ENCODE peak calls at places on chromosomes 3 and 15, in six cellular contexts. H, U, G, E, N and P are unnamed samples.

GRCh38 chr15:57881361-57881760 is 174.8 kb downstream of the POLR2M start:
- DNase-seq in H (no peak), U (no peak), G (no peak), E (no peak), N (no peak), P (no peak)

GRCh38 chr3:179719048-179719734 is 66.4 kb downstream of the USP13 start:
- DNase-seq in H (no peak), U (peak), G (no peak), E (no peak), N (no peak), P (no peak)

GRCh38 chr15:49490963-49491362 is 67.9 kb downstream of the FGF7 start:
- DNase-seq in H (peak), U (no peak), G (no peak), E (no peak), N (no peak), P (no peak)

GRCh38 chr3:13713396-13713795 is 164.5 kb downstream of the FBLN2 start:
- DNase-seq in H (no peak), U (no peak), G (no peak), E (no peak), N (no peak), P (no peak)

GRCh38 chr3:49602049-49602554 is 47.8 kb downstream of the BSN start:
- DNase-seq in H (no peak), U (no peak), G (no peak), E (no peak), N (no peak), P (peak)

GRCh38 chr3:42655980-42656679 is 2.6 kb downstream of the ZBTB47 start:
- DNase-seq in H (peak), U (peak), G (no peak), E (peak), N (no peak), P (no peak)

GRCh38 chr3:38722760-38723568 is 73.5 kb upstream of the SCN5A start:
- DNase-seq in H (peak), U (no peak), G (no peak), E (no peak), N (no peak), P (no peak)

GRCh38 chr3:73623996-73624362 is 762 bp downstream of the PDZRN3 start:
- DNase-seq in H (peak), U (peak), G (no peak), E (peak), N (peak), P (peak)

GRCh38 chr15:49507261-49507660 is 84.2 kb downstream of the FGF7 start:
- DNase-seq in H (peak), U (no peak), G (no peak), E (no peak), N (no peak), P (no peak)

GRCh38 chr3:125414671-125415070 is 39.5 kb upstream of the ZNF148 start:
- DNase-seq in H (no peak), U (no peak), G (no peak), E (no peak), N (no peak), P (no peak)

GRCh38 chr3:156543043-156543555 is 11.8 kb downstream of the SSR3 start:
- DNase-seq in H (no peak), U (no peak), G (no peak), E (no peak), N (no peak), P (no peak)

GRCh38 chr15:86830304-86830703 is 750.6 kb downstream of the AGBL1 start:
- DNase-seq in H (no peak), U (peak), G (no peak), E (peak), N (no peak), P (peak)

GRCh38 chr3:188542196-188542595 is 388.2 kb downstream of the LPP start:
- DNase-seq in H (no peak), U (no peak), G (no peak), E (no peak), N (no peak), P (no peak)

GRCh38 chr3:9280477-9281219 is 31.2 kb upstream of the SRGAP3 start:
- DNase-seq in H (no peak), U (peak), G (peak), E (no peak), N (no peak), P (no peak)

GRCh38 chr3:150035910-150036661 is 65.4 kb upstream of the PFN2 start:
- DNase-seq in H (no peak), U (no peak), G (no peak), E (peak), N (no peak), P (no peak)

GRCh38 chr3:31009881-31010280 is 115.4 kb upstream of the GADL1 start:
- DNase-seq in H (no peak), U (peak), G (peak), E (no peak), N (no peak), P (peak)

GRCh38 chr3:30628931-30629590 is 22.7 kb downstream of the TGFBR2 start:
- DNase-seq in H (no peak), U (peak), G (no peak), E (peak), N (no peak), P (no peak)

GRCh38 chr3:114411292-114411691 is 117.5 kb downstream of the TIGIT start:
- DNase-seq in H (peak), U (no peak), G (no peak), E (peak), N (no peak), P (no peak)

GRCh38 chr3:17741621-17742091 is 775 bp downstream of the TBC1D5 start:
- DNase-seq in H (no peak), U (peak), G (no peak), E (no peak), N (no peak), P (peak)

GRCh38 chr3:42979044-42979962 is at the start of gene GASK1A:
- DNase-seq in H (no peak), U (peak), G (peak), E (no peak), N (no peak), P (peak)

DNA sequence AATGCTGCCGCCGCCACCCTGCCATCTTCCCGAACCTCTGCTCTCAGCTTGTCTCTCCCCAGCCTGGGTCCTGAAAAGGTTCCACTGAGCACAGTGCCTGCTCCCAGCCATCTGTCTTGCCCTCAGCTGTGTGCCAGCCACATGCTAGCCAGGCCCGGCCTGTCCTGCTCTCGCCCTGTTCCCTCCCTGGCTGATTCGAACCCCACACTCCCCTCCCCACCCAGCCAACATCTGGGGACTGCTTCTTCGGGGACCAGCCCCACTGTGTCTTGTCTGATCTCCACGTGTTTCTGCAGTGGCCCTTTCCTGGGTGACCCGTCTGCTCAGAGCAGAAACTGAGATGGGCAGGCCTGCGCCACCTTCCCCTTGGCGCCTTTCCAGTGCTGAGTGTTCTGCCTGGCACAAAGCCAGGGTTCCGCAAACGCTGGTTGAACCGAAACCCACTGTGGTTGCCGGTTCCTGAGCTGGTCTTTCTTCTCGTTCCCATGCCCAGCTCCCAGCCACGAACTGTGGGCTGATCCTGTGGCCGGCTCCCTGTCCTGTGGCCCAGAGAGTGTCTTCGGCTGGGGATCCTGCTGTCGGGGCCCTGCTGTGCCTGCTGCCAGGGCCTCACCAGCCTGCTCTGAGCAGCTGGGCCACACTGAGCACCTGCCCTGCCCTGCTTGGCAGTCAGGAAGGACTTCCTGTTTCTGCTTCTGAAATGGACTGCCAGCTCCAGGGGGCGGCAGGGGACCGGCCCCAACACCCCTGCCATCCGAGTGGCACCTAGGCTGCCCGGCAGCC is 62.7 kb upstream of the KLF13 start:
- DNase-seq in H (no peak), U (no peak), G (no peak), E (no peak), N (no peak), P (peak)
- H3K4me3 ChIP-seq in H (no peak), U (no peak), G (no peak), E (no peak), N (no peak), P (no peak)

GRCh38 chr15:90268415-90268814 is 2.9 kb downstream of the NGRN start:
- DNase-seq in H (no peak), U (peak), G (no peak), E (peak), N (no peak), P (no peak)

GRCh38 chr15:90266485-90266884 is 1.0 kb downstream of the NGRN start:
- DNase-seq in H (peak), U (no peak), G (no peak), E (peak), N (no peak), P (peak)

GRCh38 chr15:90266061-90266431 is 574 bp downstream of the NGRN start:
- DNase-seq in H (peak), U (peak), G (no peak), E (no peak), N (no peak), P (peak)

GRCh38 chr15:90264649-90265048 is 823 bp upstream of the NGRN start:
- DNase-seq in H (no peak), U (no peak), G (no peak), E (no peak), N (no peak), P (no peak)

GRCh38 chr15:90265271-90266060 is at the start of gene NGRN:
- DNase-seq in H (peak), U (peak), G (peak), E (peak), N (peak), P (peak)
- H2BK120ac ChIP-seq in H (peak), U (no peak), G (no peak), E (peak), N (no peak), P (peak)

DNA sequence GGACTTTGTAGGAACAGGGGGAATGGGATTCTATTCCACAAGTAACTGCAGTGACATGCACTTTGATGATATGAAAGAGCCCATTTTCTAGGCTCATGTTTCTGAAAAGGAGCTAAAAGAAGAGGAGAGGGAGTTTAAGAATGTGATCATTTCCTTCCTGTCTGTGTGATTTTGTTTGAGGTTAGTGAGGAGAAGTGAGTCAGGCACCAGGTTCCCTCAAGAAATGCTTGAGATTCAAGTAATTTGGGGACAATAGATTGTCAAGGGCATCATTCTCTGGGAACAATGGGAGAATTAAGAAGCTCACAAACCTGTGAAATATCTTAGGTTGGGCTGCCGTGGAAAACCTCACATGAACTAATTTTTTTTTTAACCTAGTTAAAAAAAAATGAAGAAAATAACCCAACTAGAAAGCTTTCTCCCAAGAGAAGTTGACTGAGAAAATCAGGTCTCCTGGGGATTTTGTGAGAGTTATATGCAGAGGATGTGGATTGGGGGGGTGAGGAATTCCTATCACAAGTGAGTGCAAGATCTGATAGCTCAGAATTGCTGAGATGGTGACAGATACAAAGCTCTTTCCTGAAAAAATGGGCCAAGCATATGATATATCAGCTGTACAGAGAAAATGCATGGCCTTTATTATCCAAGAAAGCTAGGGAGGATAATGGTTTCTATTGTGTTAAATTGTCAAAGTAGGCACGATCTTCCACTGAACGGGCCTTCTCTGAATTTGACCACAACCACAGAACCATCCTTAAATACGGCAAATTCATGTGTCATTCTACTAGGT is 203.3 kb downstream of the FEZF2 start:
- DNase-seq in H (peak), U (peak), G (no peak), E (no peak), N (no peak), P (no peak)
- H3K4me3 ChIP-seq in H (no peak), U (no peak), G (no peak), E (no peak), N (no peak), P (no peak)

GRCh38 chr3:60756636-60757035 is 494.6 kb downstream of the FHIT start:
- DNase-seq in H (no peak), U (no peak), G (peak), E (no peak), N (no peak), P (no peak)
- H2BK120ac ChIP-seq in H (no peak), U (peak), G (no peak), E (no peak), N (no peak), P (no peak)

GRCh38 chr3:53816430-53816829 is 29.8 kb downstream of the CHDH start:
- DNase-seq in H (no peak), U (no peak), G (no peak), E (no peak), N (no peak), P (no peak)
- H3K4me3 ChIP-seq in H (no peak), U (no peak), G (no peak), E (no peak), N (no peak), P (no peak)

DNA sequence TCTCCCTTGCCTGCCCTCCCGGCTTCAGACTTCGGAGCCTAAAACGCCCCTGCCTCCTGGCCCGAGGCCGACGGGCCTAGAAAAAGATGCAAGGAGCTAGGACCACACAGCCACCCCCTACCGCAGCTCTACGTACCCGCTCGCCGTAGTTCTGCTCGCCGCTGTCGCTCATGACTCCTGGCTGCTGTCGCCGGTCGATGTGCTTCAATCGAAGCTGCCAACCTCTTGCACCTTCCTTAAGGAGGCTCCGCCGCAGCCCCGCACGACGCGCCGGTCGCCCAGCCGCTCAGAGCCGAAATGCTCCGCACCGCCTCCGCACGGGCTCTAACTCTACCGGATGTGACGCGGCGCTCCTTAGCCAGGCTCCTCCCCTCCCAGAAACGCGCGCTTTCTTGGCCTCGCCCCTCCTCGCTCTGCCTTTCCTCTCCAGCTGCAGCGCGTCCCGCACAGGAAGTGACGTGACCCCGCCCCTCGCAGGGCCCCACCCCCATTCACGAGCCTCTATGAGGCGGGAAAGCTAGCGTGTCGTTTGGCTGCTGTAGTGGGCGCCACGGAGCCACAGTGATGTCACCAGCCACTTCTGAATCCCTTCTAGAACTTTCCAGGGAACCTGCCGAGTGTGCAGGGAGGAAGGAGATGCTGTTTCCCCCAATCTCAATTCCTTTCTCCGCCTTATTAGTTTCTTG is at the start of gene TRA2B:
- DNase-seq in H (peak), U (peak), G (peak), E (peak), N (peak), P (peak)
- H2BK120ac ChIP-seq in H (peak), U (peak), G (no peak), E (peak), N (peak), P (peak)

GRCh38 chr3:143004823-143005222 is 3.5 kb downstream of the U2SURP start:
- DNase-seq in H (no peak), U (no peak), G (no peak), E (no peak), N (no peak), P (no peak)
- H3K4me3 ChIP-seq in H (no peak), U (no peak), G (no peak), E (no peak), N (no peak), P (no peak)

GRCh38 chr15:91027677-91028076 is 5.3 kb upstream of the VPS33B start:
- DNase-seq in H (no peak), U (no peak), G (no peak), E (no peak), N (no peak), P (no peak)

GRCh38 chr15:91032919-91033803 is 10.8 kb upstream of the VPS33B start:
- DNase-seq in H (no peak), U (peak), G (peak), E (peak), N (peak), P (peak)

DNA sequence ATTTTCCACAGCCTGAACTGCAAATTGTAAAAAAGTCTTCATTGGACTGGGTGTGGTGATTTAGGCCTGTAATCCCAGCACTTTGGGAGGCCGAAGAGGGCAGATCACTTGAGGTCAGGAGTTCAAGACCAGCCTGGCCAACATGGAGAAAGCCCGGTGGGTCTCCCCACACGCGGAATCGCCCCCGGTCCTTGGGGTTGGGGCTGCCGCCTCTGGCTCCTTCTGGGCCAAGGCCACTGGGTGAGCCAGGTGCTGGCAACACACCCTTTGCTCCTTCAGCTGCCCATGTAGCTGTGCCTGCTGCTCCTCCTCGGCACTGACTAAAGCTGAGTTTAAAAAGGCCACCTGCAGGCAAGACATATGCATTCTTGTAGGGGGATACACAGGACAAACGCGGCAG is 9.4 kb upstream of the VPS33B start:
- DNase-seq in H (no peak), U (no peak), G (no peak), E (no peak), N (no peak), P (no peak)
- H2BK120ac ChIP-seq in H (no peak), U (no peak), G (no peak), E (no peak), N (no peak), P (no peak)

GRCh38 chr3:147538034-147538433 is 128.9 kb downstream of the ZIC1 start:
- DNase-seq in H (no peak), U (no peak), G (no peak), E (no peak), N (no peak), P (no peak)
- H3K4me3 ChIP-seq in H (no peak), U (no peak), G (no peak), E (no peak), N (no peak), P (no peak)

DNA sequence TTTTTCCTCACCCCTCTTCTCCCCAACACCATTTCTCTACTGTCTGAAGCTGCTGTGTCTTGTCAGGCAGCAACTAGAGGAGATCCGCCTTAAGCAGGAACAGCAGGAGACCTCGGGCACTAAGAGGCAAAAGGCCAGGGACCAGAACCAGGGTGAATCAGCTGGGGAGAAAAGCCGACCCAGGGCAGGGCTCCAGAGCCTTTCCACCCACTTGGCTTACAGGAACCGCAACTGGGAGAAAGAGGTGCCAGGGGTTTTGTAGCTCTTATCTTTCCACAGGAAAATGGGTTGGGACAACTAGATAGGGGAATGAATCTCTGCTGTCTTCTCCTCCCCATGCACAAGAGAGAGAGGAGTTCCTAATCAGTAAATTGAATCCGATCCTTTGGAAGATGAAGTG is 3.0 kb upstream of the NGRN start:
- DNase-seq in H (no peak), U (no peak), G (no peak), E (no peak), N (no peak), P (no peak)
- H2BK120ac ChIP-seq in H (no peak), U (no peak), G (no peak), E (no peak), N (no peak), P (no peak)